ENCODE peak calls at places on chromosomes 2 and 18, in four cellular contexts. T, R, F and U are unnamed samples.

GRCh38 chr2:237581751-237582746 is 8.5 kb downstream of the RAB17 start:
- DNase-seq in T (peak; percentile 63), F (no peak), R (peak; percentile 75), U (peak; percentile 15)

GRCh38 chr2:35731674-35732073 is 623.9 kb upstream of the CRIM1 start:
- DNase-seq in F (no peak), T (no peak), R (no peak), U (no peak)

GRCh38 chr2:225042800-225043167 is 516 bp upstream of the DOCK10 start:
- DNase-seq in R (no peak), F (no peak), T (no peak), U (no peak)

GRCh38 chr18:21943456-21943855 is 202.9 kb downstream of the MIB1 start:
- DNase-seq in T (no peak), R (no peak), F (no peak), U (no peak)

GRCh38 chr2:241764272-241765241 is 12.1 kb upstream of the GAL3ST2 start:
- DNase-seq in F (no peak), R (peak; percentile 80), T (no peak), U (no peak)

GRCh38 chr2:76567478-76567877 is 856.8 kb upstream of the GCFC2 start:
- DNase-seq in T (no peak), R (no peak), F (no peak), U (no peak)

GRCh38 chr18:34921271-34921670 is 119.9 kb upstream of the MAPRE2 start:
- DNase-seq in F (no peak), T (no peak), R (no peak), U (no peak)

GRCh38 chr18:63067939-63068338 is 251.6 kb downstream of the BCL2 start:
- DNase-seq in T (no peak), F (no peak), R (no peak), U (no peak)

GRCh38 chr18:78688916-78689315 is 290.7 kb upstream of the SALL3 start:
- DNase-seq in R (no peak), F (no peak), T (no peak), U (no peak)

GRCh38 chr2:38187416-38188127 is 111.6 kb upstream of the CYP1B1 start:
- DNase-seq in F (no peak), T (no peak), R (no peak), U (no peak)

GRCh38 chr2:73256618-73256922 is 22.5 kb downstream of the CCT7 start:
- DNase-seq in R (peak; percentile 55), T (no peak), F (no peak), U (no peak)

DNA sequence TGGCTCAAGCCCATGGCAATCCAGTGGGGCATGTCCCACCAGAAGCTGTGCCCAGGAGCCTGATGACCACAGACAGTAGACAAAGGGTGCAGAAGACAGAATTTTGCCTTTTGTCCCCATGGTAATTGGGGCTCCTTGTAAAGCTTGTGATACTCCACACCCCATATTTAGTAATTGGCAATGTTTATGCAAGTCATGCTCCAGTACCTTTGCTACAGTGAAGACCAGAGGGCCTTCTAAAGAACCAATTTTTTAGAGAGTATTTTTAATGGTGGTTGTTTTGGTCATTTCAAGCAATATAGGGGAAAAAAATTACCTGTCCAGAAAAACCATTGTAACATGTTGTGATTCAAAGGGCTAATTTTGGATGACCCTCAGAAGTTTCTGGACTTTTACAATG is 194.8 kb downstream of the ANAPC1 start:
- DNase-seq in R (no peak), T (no peak), F (no peak), U (no peak)
- H3K4me3 ChIP-seq in R (no peak overlapping the region), T (no peak overlapping the region), F (no peak overlapping the region), U (no peak overlapping the region)

GRCh38 chr2:238846503-238847431 is 1.1 kb upstream of the TWIST2 start:
- DNase-seq in T (no peak), R (peak; percentile 79), F (no peak), U (no peak)
- H3K4me3 ChIP-seq in T (no peak overlapping the region), R (peak overlapping the region; percentile 50), F (no peak overlapping the region), U (no peak overlapping the region)

DNA sequence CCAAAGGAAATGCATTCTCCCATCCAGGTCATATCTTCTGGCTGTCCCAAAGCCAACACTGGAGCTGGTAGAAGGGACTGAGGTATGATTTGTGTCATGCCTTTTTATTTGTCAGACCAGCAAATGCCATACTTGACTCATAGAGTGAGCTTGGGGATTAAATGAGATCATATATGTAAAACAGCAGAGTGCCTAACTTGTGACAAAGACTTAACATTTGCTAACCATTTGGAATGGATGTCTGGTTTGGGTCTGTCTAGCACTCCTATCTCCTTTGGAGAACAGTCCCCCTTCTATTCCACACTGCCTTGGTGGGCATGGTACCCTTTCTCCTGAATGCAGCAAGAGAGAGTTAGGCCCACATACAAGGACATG is 128.5 kb upstream of the LGALSL start:
- DNase-seq in F (no peak), T (no peak), R (no peak), U (no peak)
- H3K4me3 ChIP-seq in F (no peak overlapping the region), T (peak overlapping the region; percentile 34), R (no peak overlapping the region), U (no peak overlapping the region)

DNA sequence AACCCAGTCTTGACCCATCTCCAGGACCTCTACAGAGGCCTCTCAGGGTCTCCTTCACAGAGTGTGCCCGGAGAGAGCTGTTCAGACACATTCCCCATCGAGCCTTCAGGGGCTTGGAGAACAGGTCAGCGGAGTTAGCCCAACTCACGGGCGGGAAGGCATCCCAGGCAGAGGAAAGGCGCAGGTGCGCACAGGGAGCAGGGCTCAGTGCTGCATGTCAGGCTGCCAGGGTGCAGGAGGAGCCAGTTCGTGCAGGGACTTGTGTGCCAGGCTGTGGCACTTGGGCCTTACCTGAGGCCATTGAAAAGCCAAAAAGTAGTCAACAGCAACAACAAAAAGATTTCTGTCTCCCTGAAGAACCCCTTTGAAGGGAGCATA is 104.0 kb downstream of the ITGB1BP1 start:
- DNase-seq in F (no peak), T (no peak), R (no peak), U (no peak)
- H3K4me3 ChIP-seq in F (no peak overlapping the region), T (no peak overlapping the region), R (no peak overlapping the region), U (no peak overlapping the region)

GRCh38 chr2:62313433-62314227 is 117.7 kb downstream of the B3GNT2 start:
- DNase-seq in F (no peak), R (no peak), T (no peak), U (peak; percentile 59)
- H3K4me3 ChIP-seq in F (no peak overlapping the region), R (no peak overlapping the region), T (no peak overlapping the region), U (no peak overlapping the region)

GRCh38 chr2:95074663-95075439 is 46.8 kb downstream of the MRPS5 start:
- DNase-seq in R (no peak), F (no peak), T (peak; percentile 77), U (peak; percentile 97)
- H3K4me3 ChIP-seq in R (no peak overlapping the region), F (no peak overlapping the region), T (peak overlapping the region; percentile 90), U (peak overlapping the region; percentile 54)

DNA sequence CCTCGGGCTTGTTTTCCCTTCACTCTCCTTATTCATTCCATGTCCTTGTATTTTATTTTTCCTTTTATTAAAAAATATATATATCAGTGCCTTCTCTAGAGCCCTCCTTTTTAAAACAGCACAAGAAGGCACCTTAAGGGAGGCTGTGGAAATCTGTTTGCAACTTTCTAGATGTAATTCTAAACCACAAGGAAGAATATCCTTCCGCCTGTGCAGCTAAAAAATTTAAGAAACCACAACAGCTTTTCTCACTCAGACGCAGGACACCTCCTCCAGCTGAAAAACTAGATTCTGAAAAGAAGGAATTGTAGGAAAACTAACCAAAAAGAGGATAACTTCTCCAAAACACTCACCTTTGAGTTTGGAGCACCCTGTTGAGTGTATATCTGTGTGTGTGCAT is 142.2 kb downstream of the BCL11A start:
- DNase-seq in R (no peak), F (no peak), T (no peak), U (peak; percentile 70)
- H3K4me3 ChIP-seq in R (no peak overlapping the region), F (no peak overlapping the region), T (no peak overlapping the region), U (no peak overlapping the region)

DNA sequence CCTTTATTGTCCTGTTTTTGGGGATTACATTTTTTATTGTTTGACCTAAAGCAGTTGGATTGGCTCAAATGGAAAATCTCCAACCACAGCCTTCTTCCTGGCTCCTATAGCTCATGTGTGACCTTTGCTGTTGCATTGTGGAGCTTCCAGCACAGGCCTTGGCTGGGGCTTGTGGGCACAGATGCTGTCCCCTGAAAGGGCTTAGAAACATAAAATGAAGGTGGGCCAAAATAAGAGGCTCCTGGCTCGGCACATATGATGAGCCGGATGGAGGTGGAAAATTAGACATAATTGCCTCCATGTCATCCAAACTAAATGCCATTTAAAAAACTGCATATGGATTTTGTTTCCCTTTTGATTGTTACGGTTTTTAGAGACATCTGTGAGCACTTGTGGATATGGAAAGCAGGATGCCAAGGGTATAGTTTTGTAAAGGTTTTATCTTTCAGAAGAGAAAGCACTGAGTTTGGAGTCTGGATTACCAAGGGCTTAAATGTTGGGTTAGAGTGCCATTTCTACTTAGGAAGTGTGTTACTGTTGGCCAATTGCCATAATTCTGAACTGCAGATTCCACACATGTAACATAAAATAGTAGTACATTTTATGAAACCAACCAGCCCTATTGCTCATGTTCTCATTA is 498.3 kb downstream of the RIT2 start:
- DNase-seq in R (no peak), T (no peak), F (no peak), U (no peak)
- H3K4me3 ChIP-seq in R (no peak overlapping the region), T (no peak overlapping the region), F (no peak overlapping the region), U (no peak overlapping the region)

GRCh38 chr2:5725794-5726463 is 33.7 kb downstream of the SOX11 start:
- DNase-seq in T (no peak), F (no peak), R (peak; percentile 85), U (no peak)
- H3K4me3 ChIP-seq in T (no peak overlapping the region), F (no peak overlapping the region), R (peak overlapping the region; percentile 32), U (no peak overlapping the region)